ENCODE peak calls at places on chromosomes 3 and 15, in four cellular contexts. K is NCI-H1092, I is T-cell, V is GM12865. Q is an unnamed sample.

GRCh38 chr3:53083496-53083895 is 37.6 kb upstream of the SFMBT1 start:
- DNase-seq in I (no peak), K (no peak), V (no peak), Q (peak)

GRCh38 chr3:194936091-194936490 is 250.4 kb downstream of the FAM43A start:
- DNase-seq in K (no peak), V (no peak), I (no peak), Q (no peak)

GRCh38 chr15:63587527-63587926 is 9.7 kb upstream of the FBXL22 start:
- DNase-seq in K (no peak), V (no peak), I (no peak), Q (no peak)

GRCh38 chr15:79661411-79661810 is 229.3 kb downstream of the MINAR1 start:
- DNase-seq in I (no peak), K (no peak), V (no peak), Q (no peak)

GRCh38 chr15:34365073-34365825 is 1.7 kb downstream of the LPCAT4 start:
- DNase-seq in V (peak), I (no peak), K (no peak), Q (no peak)

GRCh38 chr3:101730839-101731238 is 6.4 kb downstream of the CEP97 start:
- DNase-seq in I (no peak), V (no peak), K (no peak), Q (no peak)

GRCh38 chr15:70111203-70112017 is 13.7 kb upstream of the TLE3 start:
- DNase-seq in I (no peak), V (peak), K (peak), Q (peak)

GRCh38 chr15:42152196-42152920 is 4.1 kb downstream of the PLA2G4F start:
- DNase-seq in I (no peak), K (no peak), V (no peak), Q (no peak)

GRCh38 chr15:61651267-61651666 is 409.0 kb downstream of the VPS13C start:
- DNase-seq in I (no peak), K (no peak), V (no peak), Q (no peak)

GRCh38 chr3:194328080-194328571 is 23.0 kb downstream of the CPN2 start:
- DNase-seq in I (peak), K (no peak), V (peak), Q (no peak)

GRCh38 chr3:66427951-66428350 is 72.9 kb downstream of the LRIG1 start:
- DNase-seq in I (no peak), V (no peak), K (no peak), Q (no peak)